ENCODE peak calls at places on chromosomes 5 and 9, in ten cellular contexts. One of them, this sample, is unnamed.

GRCh38 chr5:115895821-115896220 is 54.1 kb downstream of the AP3S1 start:
- DNase-seq in mammary epithelial cell: no peak
- DNase-seq in A549: no peak
- DNase-seq in naive thymus-derived CD4-positive, alpha-beta T cell: no peak
- DNase-seq in lower lobe of right lung: no peak
- DNase-seq in stomach: no peak
- DNase-seq in HCT116: no peak
- DNase-seq in breast epithelium: no peak
- DNase-seq in WERI-Rb-1: no peak
- DNase-seq in CD4-positive, alpha-beta memory T cell: no peak
- DNase-seq in this sample: no peak

GRCh38 chr5:56763711-56764466 is 51.5 kb upstream of the MAP3K1 start:
- DNase-seq in mammary epithelial cell: peak; percentile 58
- DNase-seq in A549: no peak
- DNase-seq in naive thymus-derived CD4-positive, alpha-beta T cell: no peak
- DNase-seq in lower lobe of right lung: no peak
- DNase-seq in stomach: no peak
- DNase-seq in HCT116: no peak
- DNase-seq in breast epithelium: peak; percentile 64
- DNase-seq in WERI-Rb-1: no peak
- DNase-seq in CD4-positive, alpha-beta memory T cell: no peak
- DNase-seq in this sample: no peak

GRCh38 chr9:5892456-5893133 is 1.9 kb downstream of the MLANA start:
- DNase-seq in mammary epithelial cell: no peak
- DNase-seq in A549: no peak
- DNase-seq in naive thymus-derived CD4-positive, alpha-beta T cell: no peak
- DNase-seq in lower lobe of right lung: no peak
- DNase-seq in stomach: no peak
- DNase-seq in HCT116: no peak
- DNase-seq in breast epithelium: no peak
- DNase-seq in WERI-Rb-1: no peak
- DNase-seq in CD4-positive, alpha-beta memory T cell: no peak
- DNase-seq in this sample: no peak

GRCh38 chr9:135753391-135754105 is 51.6 kb downstream of the KCNT1 start:
- DNase-seq in mammary epithelial cell: no peak
- DNase-seq in A549: no peak
- DNase-seq in naive thymus-derived CD4-positive, alpha-beta T cell: no peak
- DNase-seq in lower lobe of right lung: no peak
- DNase-seq in stomach: no peak
- DNase-seq in HCT116: no peak
- DNase-seq in breast epithelium: no peak
- DNase-seq in WERI-Rb-1: no peak
- DNase-seq in CD4-positive, alpha-beta memory T cell: no peak
- DNase-seq in this sample: no peak

GRCh38 chr9:106575903-106576755 is 286.8 kb upstream of the ZNF462 start:
- DNase-seq in mammary epithelial cell: no peak
- DNase-seq in A549: no peak
- DNase-seq in naive thymus-derived CD4-positive, alpha-beta T cell: no peak
- DNase-seq in lower lobe of right lung: no peak
- DNase-seq in stomach: no peak
- DNase-seq in HCT116: no peak
- DNase-seq in breast epithelium: no peak
- DNase-seq in WERI-Rb-1: no peak
- DNase-seq in CD4-positive, alpha-beta memory T cell: no peak
- DNase-seq in this sample: no peak

GRCh38 chr5:109756543-109757186 is 66.9 kb downstream of the MAN2A1 start:
- DNase-seq in mammary epithelial cell: no peak
- DNase-seq in A549: no peak
- DNase-seq in naive thymus-derived CD4-positive, alpha-beta T cell: no peak
- DNase-seq in lower lobe of right lung: no peak
- DNase-seq in stomach: no peak
- DNase-seq in HCT116: no peak
- DNase-seq in breast epithelium: no peak
- DNase-seq in WERI-Rb-1: no peak
- DNase-seq in CD4-positive, alpha-beta memory T cell: no peak
- DNase-seq in this sample: no peak

GRCh38 chr9:75108571-75108970 is 20.3 kb downstream of the OSTF1 start:
- DNase-seq in mammary epithelial cell: no peak
- DNase-seq in A549: no peak
- DNase-seq in naive thymus-derived CD4-positive, alpha-beta T cell: no peak
- DNase-seq in lower lobe of right lung: peak; percentile 68
- DNase-seq in stomach: peak; percentile 49
- DNase-seq in HCT116: no peak
- DNase-seq in breast epithelium: no peak
- DNase-seq in WERI-Rb-1: no peak
- DNase-seq in CD4-positive, alpha-beta memory T cell: peak; percentile 18
- DNase-seq in this sample: no peak

GRCh38 chr5:64397552-64397951 is 108.3 kb upstream of the RGS7BP start:
- DNase-seq in mammary epithelial cell: no peak
- DNase-seq in A549: no peak
- DNase-seq in naive thymus-derived CD4-positive, alpha-beta T cell: no peak
- DNase-seq in lower lobe of right lung: no peak
- DNase-seq in stomach: no peak
- DNase-seq in HCT116: no peak
- DNase-seq in breast epithelium: no peak
- DNase-seq in WERI-Rb-1: no peak
- DNase-seq in CD4-positive, alpha-beta memory T cell: no peak
- DNase-seq in this sample: no peak

GRCh38 chr5:120604898-120605297 is 140.8 kb downstream of the PRR16 start:
- DNase-seq in mammary epithelial cell: peak; percentile 86
- DNase-seq in A549: peak; percentile 6
- DNase-seq in naive thymus-derived CD4-positive, alpha-beta T cell: no peak
- DNase-seq in lower lobe of right lung: no peak
- DNase-seq in stomach: no peak
- DNase-seq in HCT116: peak; percentile 31
- DNase-seq in breast epithelium: no peak
- DNase-seq in WERI-Rb-1: no peak
- DNase-seq in CD4-positive, alpha-beta memory T cell: no peak
- DNase-seq in this sample: peak; percentile 81

GRCh38 chr5:120610145-120610544 is 146.0 kb downstream of the PRR16 start:
- DNase-seq in mammary epithelial cell: no peak
- DNase-seq in A549: no peak
- DNase-seq in naive thymus-derived CD4-positive, alpha-beta T cell: no peak
- DNase-seq in lower lobe of right lung: no peak
- DNase-seq in stomach: no peak
- DNase-seq in HCT116: no peak
- DNase-seq in breast epithelium: no peak
- DNase-seq in WERI-Rb-1: no peak
- DNase-seq in CD4-positive, alpha-beta memory T cell: no peak
- DNase-seq in this sample: no peak

GRCh38 chr5:120600639-120601038 is 136.5 kb downstream of the PRR16 start:
- DNase-seq in mammary epithelial cell: no peak
- DNase-seq in A549: no peak
- DNase-seq in naive thymus-derived CD4-positive, alpha-beta T cell: no peak
- DNase-seq in lower lobe of right lung: no peak
- DNase-seq in stomach: no peak
- DNase-seq in HCT116: no peak
- DNase-seq in breast epithelium: no peak
- DNase-seq in WERI-Rb-1: no peak
- DNase-seq in CD4-positive, alpha-beta memory T cell: no peak
- DNase-seq in this sample: no peak

GRCh38 chr5:120609570-120609969 is 145.5 kb downstream of the PRR16 start:
- DNase-seq in mammary epithelial cell: no peak
- DNase-seq in A549: no peak
- DNase-seq in naive thymus-derived CD4-positive, alpha-beta T cell: no peak
- DNase-seq in lower lobe of right lung: no peak
- DNase-seq in stomach: no peak
- DNase-seq in HCT116: no peak
- DNase-seq in breast epithelium: no peak
- DNase-seq in WERI-Rb-1: no peak
- DNase-seq in CD4-positive, alpha-beta memory T cell: no peak
- DNase-seq in this sample: no peak

DNA sequence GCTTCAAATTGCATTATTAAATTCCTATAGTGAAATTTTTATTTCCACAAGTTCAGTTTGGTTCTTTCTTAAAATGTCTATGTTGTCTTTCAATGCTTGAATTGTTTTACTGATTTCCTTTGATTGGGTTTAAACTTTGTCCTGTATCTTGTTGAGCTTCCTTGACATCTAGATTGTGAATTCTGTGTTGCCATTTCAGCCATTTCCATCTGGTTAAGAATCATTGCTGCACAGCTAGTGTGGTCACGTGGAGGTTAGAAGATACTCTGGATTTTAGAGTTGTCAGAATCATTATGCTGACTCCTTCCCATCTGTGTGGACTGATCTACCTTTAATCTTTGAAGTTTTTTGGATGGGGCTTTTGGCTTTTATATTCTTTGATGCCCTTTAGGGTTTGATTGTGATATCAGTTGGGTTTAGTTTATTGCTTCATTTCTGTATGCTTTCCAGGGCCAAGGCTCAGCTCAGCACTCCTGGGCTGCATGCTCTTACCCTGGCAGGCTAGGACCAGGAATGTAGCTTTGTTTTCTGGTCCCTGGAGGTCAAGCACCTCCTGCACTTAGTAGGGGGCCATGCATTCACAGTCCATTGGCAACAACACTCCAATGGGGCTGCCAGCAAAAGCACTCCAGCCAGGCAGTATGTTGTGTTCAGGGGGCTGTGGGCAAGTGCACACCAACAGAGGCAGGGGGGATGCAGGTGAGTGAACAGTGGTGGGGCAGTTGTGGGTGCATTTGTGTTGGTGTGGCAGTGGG is 141.4 kb downstream of the PRR16 start:
- DNase-seq in mammary epithelial cell: no peak
- DNase-seq in A549: no peak
- DNase-seq in naive thymus-derived CD4-positive, alpha-beta T cell: no peak
- DNase-seq in lower lobe of right lung: no peak
- DNase-seq in stomach: no peak
- DNase-seq in HCT116: no peak
- DNase-seq in breast epithelium: no peak
- DNase-seq in WERI-Rb-1: no peak
- DNase-seq in CD4-positive, alpha-beta memory T cell: no peak
- DNase-seq in this sample: no peak
- H3K27ac ChIP-seq in mammary epithelial cell: peak overlapping the region; percentile 70
- H3K27ac ChIP-seq in A549: no peak overlapping the region
- H3K27ac ChIP-seq in naive thymus-derived CD4-positive, alpha-beta T cell: no peak overlapping the region
- H3K27ac ChIP-seq in lower lobe of right lung: no peak overlapping the region
- H3K27ac ChIP-seq in stomach: no peak overlapping the region
- H3K27ac ChIP-seq in HCT116: no peak overlapping the region
- H3K27ac ChIP-seq in breast epithelium: no peak overlapping the region
- H3K27ac ChIP-seq in WERI-Rb-1: no peak overlapping the region
- H3K27ac ChIP-seq in CD4-positive, alpha-beta memory T cell: no peak overlapping the region
- H3K27ac ChIP-seq in this sample: peak overlapping the region; percentile 62

GRCh38 chr5:103079796-103080195 is 40.1 kb downstream of the GIN1 start:
- DNase-seq in mammary epithelial cell: no peak
- DNase-seq in A549: no peak
- DNase-seq in naive thymus-derived CD4-positive, alpha-beta T cell: no peak
- DNase-seq in lower lobe of right lung: no peak
- DNase-seq in stomach: no peak
- DNase-seq in HCT116: no peak
- DNase-seq in breast epithelium: no peak
- DNase-seq in WERI-Rb-1: no peak
- DNase-seq in CD4-positive, alpha-beta memory T cell: no peak
- DNase-seq in this sample: no peak

DNA sequence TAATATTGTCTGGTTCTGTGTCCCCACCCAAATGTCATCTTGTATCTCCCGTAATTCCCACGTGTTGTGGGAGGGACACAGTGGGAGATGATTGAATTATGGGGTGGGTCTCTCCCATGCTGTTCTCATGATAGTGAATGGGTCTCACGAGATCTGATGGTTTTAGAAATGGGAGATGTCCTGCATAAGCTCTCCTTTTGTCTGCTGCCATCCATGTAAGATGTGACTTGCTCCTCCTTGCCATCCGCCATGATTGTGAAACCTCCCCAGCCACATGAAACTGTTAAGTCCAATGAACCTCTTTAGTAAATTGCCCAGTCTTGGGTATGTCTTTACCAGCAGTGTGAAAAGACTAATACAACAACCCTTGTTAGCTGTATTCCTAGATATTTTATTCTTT is 44.5 kb downstream of the GIN1 start:
- DNase-seq in mammary epithelial cell: no peak
- DNase-seq in A549: no peak
- DNase-seq in naive thymus-derived CD4-positive, alpha-beta T cell: no peak
- DNase-seq in lower lobe of right lung: no peak
- DNase-seq in stomach: no peak
- DNase-seq in HCT116: no peak
- DNase-seq in breast epithelium: no peak
- DNase-seq in WERI-Rb-1: no peak
- DNase-seq in CD4-positive, alpha-beta memory T cell: no peak
- DNase-seq in this sample: no peak
- H3K9me3 ChIP-seq in mammary epithelial cell: peaks cover 10% of the 10 kb centered on the region
- H3K9me3 ChIP-seq in A549: peaks cover 42% of the 10 kb centered on the region
- H3K9me3 ChIP-seq in naive thymus-derived CD4-positive, alpha-beta T cell: no peaks in the 10 kb centered on the region
- H3K9me3 ChIP-seq in lower lobe of right lung: peaks cover 56% of the 10 kb centered on the region
- H3K9me3 ChIP-seq in stomach: peaks cover 28% of the 10 kb centered on the region
- H3K9me3 ChIP-seq in HCT116: no peaks in the 10 kb centered on the region
- H3K9me3 ChIP-seq in breast epithelium: peaks cover 76% of the 10 kb centered on the region
- H3K9me3 ChIP-seq in WERI-Rb-1: peaks cover 7% of the 10 kb centered on the region
- H3K9me3 ChIP-seq in CD4-positive, alpha-beta memory T cell: no peaks in the 10 kb centered on the region
- H3K9me3 ChIP-seq in this sample: peaks cover 12% of the 10 kb centered on the region

GRCh38 chr5:172187118-172188032 is 649 bp downstream of the STK10 start:
- DNase-seq in mammary epithelial cell: peak; percentile 93
- DNase-seq in A549: peak; percentile 58
- DNase-seq in naive thymus-derived CD4-positive, alpha-beta T cell: peak; percentile 85
- DNase-seq in lower lobe of right lung: peak; percentile 79
- DNase-seq in stomach: peak; percentile 63
- DNase-seq in HCT116: peak; percentile 26
- DNase-seq in breast epithelium: no peak
- DNase-seq in WERI-Rb-1: peak; percentile 52
- DNase-seq in CD4-positive, alpha-beta memory T cell: peak; percentile 68
- DNase-seq in this sample: no peak

GRCh38 chr5:172185096-172185461 is 2.9 kb downstream of the STK10 start:
- DNase-seq in mammary epithelial cell: no peak
- DNase-seq in A549: no peak
- DNase-seq in naive thymus-derived CD4-positive, alpha-beta T cell: peak; percentile 57
- DNase-seq in lower lobe of right lung: no peak
- DNase-seq in stomach: no peak
- DNase-seq in HCT116: no peak
- DNase-seq in breast epithelium: no peak
- DNase-seq in WERI-Rb-1: no peak
- DNase-seq in CD4-positive, alpha-beta memory T cell: peak; percentile 45
- DNase-seq in this sample: no peak

GRCh38 chr5:172188033-172188892 is at the start of gene STK10:
- DNase-seq in mammary epithelial cell: peak; percentile 90
- DNase-seq in A549: peak; percentile 87
- DNase-seq in naive thymus-derived CD4-positive, alpha-beta T cell: peak; percentile 87
- DNase-seq in lower lobe of right lung: peak; percentile 95
- DNase-seq in stomach: peak; percentile 92
- DNase-seq in HCT116: peak; percentile 75
- DNase-seq in breast epithelium: peak; percentile 61
- DNase-seq in WERI-Rb-1: peak; percentile 94
- DNase-seq in CD4-positive, alpha-beta memory T cell: peak; percentile 89
- DNase-seq in this sample: peak; percentile 67

GRCh38 chr5:172183881-172184280 is 4.1 kb downstream of the STK10 start:
- DNase-seq in mammary epithelial cell: no peak
- DNase-seq in A549: no peak
- DNase-seq in naive thymus-derived CD4-positive, alpha-beta T cell: no peak
- DNase-seq in lower lobe of right lung: no peak
- DNase-seq in stomach: no peak
- DNase-seq in HCT116: no peak
- DNase-seq in breast epithelium: no peak
- DNase-seq in WERI-Rb-1: no peak
- DNase-seq in CD4-positive, alpha-beta memory T cell: no peak
- DNase-seq in this sample: no peak

GRCh38 chr5:172186114-172186695 is 1.8 kb downstream of the STK10 start:
- DNase-seq in mammary epithelial cell: no peak
- DNase-seq in A549: no peak
- DNase-seq in naive thymus-derived CD4-positive, alpha-beta T cell: no peak
- DNase-seq in lower lobe of right lung: no peak
- DNase-seq in stomach: no peak
- DNase-seq in HCT116: no peak
- DNase-seq in breast epithelium: no peak
- DNase-seq in WERI-Rb-1: no peak
- DNase-seq in CD4-positive, alpha-beta memory T cell: no peak
- DNase-seq in this sample: no peak
- H3K4me3 ChIP-seq in mammary epithelial cell: peak overlapping the region; percentile 89
- H3K4me3 ChIP-seq in A549: no peak overlapping the region
- H3K4me3 ChIP-seq in naive thymus-derived CD4-positive, alpha-beta T cell: peak overlapping the region; percentile 89
- H3K4me3 ChIP-seq in lower lobe of right lung: peak overlapping the region; percentile 99
- H3K4me3 ChIP-seq in stomach: peak overlapping the region; percentile 95
- H3K4me3 ChIP-seq in HCT116: peak overlapping the region; percentile 97
- H3K4me3 ChIP-seq in breast epithelium: peak overlapping the region; percentile 36
- H3K4me3 ChIP-seq in WERI-Rb-1: no peak overlapping the region
- H3K4me3 ChIP-seq in CD4-positive, alpha-beta memory T cell: peak overlapping the region; percentile 96
- H3K4me3 ChIP-seq in this sample: peak overlapping the region; percentile 93

GRCh38 chr9:22405869-22406659 is 40.6 kb upstream of the DMRTA1 start:
- DNase-seq in mammary epithelial cell: no peak
- DNase-seq in A549: no peak
- DNase-seq in naive thymus-derived CD4-positive, alpha-beta T cell: no peak
- DNase-seq in lower lobe of right lung: peak; percentile 24
- DNase-seq in stomach: no peak
- DNase-seq in HCT116: no peak
- DNase-seq in breast epithelium: no peak
- DNase-seq in WERI-Rb-1: no peak
- DNase-seq in CD4-positive, alpha-beta memory T cell: no peak
- DNase-seq in this sample: no peak

GRCh38 chr9:22395585-22396205 is 50.9 kb upstream of the DMRTA1 start:
- DNase-seq in mammary epithelial cell: peak; percentile 57
- DNase-seq in A549: peak; percentile 45
- DNase-seq in naive thymus-derived CD4-positive, alpha-beta T cell: no peak
- DNase-seq in lower lobe of right lung: no peak
- DNase-seq in stomach: no peak
- DNase-seq in HCT116: no peak
- DNase-seq in breast epithelium: no peak
- DNase-seq in WERI-Rb-1: no peak
- DNase-seq in CD4-positive, alpha-beta memory T cell: no peak
- DNase-seq in this sample: no peak

GRCh38 chr9:22401671-22402070 is 45.0 kb upstream of the DMRTA1 start:
- DNase-seq in mammary epithelial cell: no peak
- DNase-seq in A549: no peak
- DNase-seq in naive thymus-derived CD4-positive, alpha-beta T cell: no peak
- DNase-seq in lower lobe of right lung: no peak
- DNase-seq in stomach: no peak
- DNase-seq in HCT116: no peak
- DNase-seq in breast epithelium: no peak
- DNase-seq in WERI-Rb-1: no peak
- DNase-seq in CD4-positive, alpha-beta memory T cell: no peak
- DNase-seq in this sample: no peak
- H3K27ac ChIP-seq in mammary epithelial cell: no peak overlapping the region
- H3K27ac ChIP-seq in A549: no peak overlapping the region
- H3K27ac ChIP-seq in naive thymus-derived CD4-positive, alpha-beta T cell: no peak overlapping the region
- H3K27ac ChIP-seq in lower lobe of right lung: no peak overlapping the region
- H3K27ac ChIP-seq in stomach: no peak overlapping the region
- H3K27ac ChIP-seq in HCT116: no peak overlapping the region
- H3K27ac ChIP-seq in breast epithelium: no peak overlapping the region
- H3K27ac ChIP-seq in WERI-Rb-1: no peak overlapping the region
- H3K27ac ChIP-seq in CD4-positive, alpha-beta memory T cell: no peak overlapping the region
- H3K27ac ChIP-seq in this sample: no peak overlapping the region

This sample was measured in AG04450.